ENCODE peak calls at places on chromosomes 6 and 20, in four cellular contexts. Y is cardiac septum, E is body of pancreas, F is AG08396. P is an unnamed sample.

GRCh38 chr6:14660767-14661166 is 543.2 kb downstream of the CD83 start:
- DNase-seq in Y (no peak), E (no peak), F (no peak), P (no peak)

GRCh38 chr6:12232339-12232738 is 57.8 kb upstream of the EDN1 start:
- DNase-seq in Y (no peak), E (no peak), F (no peak), P (no peak)

GRCh38 chr20:12594410-12595130 is 414.2 kb upstream of the SPTLC3 start:
- DNase-seq in Y (no peak), E (no peak), F (no peak), P (no peak)

GRCh38 chr6:161482517-161482903 is 208.6 kb upstream of the AGPAT4 start:
- DNase-seq in Y (no peak), E (no peak), F (no peak), P (peak; percentile 16)

GRCh38 chr20:18645196-18645745 is 57.4 kb downstream of the DTD1 start:
- DNase-seq in Y (no peak), E (no peak), F (no peak), P (no peak)

GRCh38 chr20:47464380-47465101 is 37.1 kb upstream of the NCOA3 start:
- DNase-seq in Y (no peak), E (peak; percentile 82), F (peak; percentile 67), P (peak; percentile 56)

GRCh38 chr6:126873351-126873750 is 245.1 kb upstream of the RSPO3 start:
- DNase-seq in Y (no peak), E (no peak), F (no peak), P (no peak)

GRCh38 chr6:109303149-109303548 is 79.1 kb downstream of the CD164 start:
- DNase-seq in Y (no peak), E (no peak), F (no peak), P (no peak)

GRCh38 chr20:34536798-34537394 is 20.7 kb downstream of the DYNLRB1 start:
- DNase-seq in Y (no peak), E (peak; percentile 72), F (no peak), P (peak; percentile 29)

GRCh38 chr6:164640946-164641345 is 668.5 kb downstream of the C6orf118 start:
- DNase-seq in Y (no peak), E (no peak), F (no peak), P (peak; percentile 76)

GRCh38 chr20:53950031-53950430 is 120.4 kb downstream of the BCAS1 start:
- DNase-seq in Y (no peak), E (no peak), F (no peak), P (no peak)

GRCh38 chr20:58019027-58019849 is 209.2 kb downstream of the ANKRD60 start:
- DNase-seq in Y (peak; percentile 59), E (no peak), F (peak; percentile 17), P (no peak)

GRCh38 chr6:136737343-136738177 is 54.7 kb downstream of the MAP3K5 start:
- DNase-seq in Y (no peak), E (peak; percentile 64), F (peak; percentile 38), P (no peak)

GRCh38 chr20:3227511-3227910 is 11.5 kb downstream of the SLC4A11 start:
- DNase-seq in Y (no peak), E (no peak), F (no peak), P (no peak)

GRCh38 chr6:99905209-99906106 is 88.6 kb downstream of the MCHR2 start:
- DNase-seq in Y (no peak), E (peak; percentile 59), F (peak; percentile 56), P (no peak)

GRCh38 chr6:132198040-132198439 is 203.2 kb downstream of the MOXD1 start:
- DNase-seq in Y (no peak), E (no peak), F (no peak), P (no peak)

GRCh38 chr20:45402946-45403345 is 5.1 kb upstream of the DBNDD2 start:
- DNase-seq in Y (no peak), E (no peak), F (peak; percentile 32), P (no peak)

GRCh38 chr6:91097316-91097878 is 510.5 kb upstream of the MAP3K7 start:
- DNase-seq in Y (no peak), E (no peak), F (no peak), P (no peak)

GRCh38 chr20:62381202-62381797 is 5.6 kb upstream of the RPS21 start:
- DNase-seq in Y (no peak), E (no peak), F (no peak), P (no peak)

GRCh38 chr6:93036835-93037234 is 382.5 kb downstream of the EPHA7 start:
- DNase-seq in Y (no peak), E (no peak), F (no peak), P (no peak)

GRCh38 chr6:39791311-39791710 is 865 bp upstream of the DAAM2 start:
- DNase-seq in Y (no peak), E (no peak), F (no peak), P (no peak)

GRCh38 chr6:140546640-140547039 is 1172.2 kb upstream of the CITED2 start:
- DNase-seq in Y (no peak), E (no peak), F (no peak), P (no peak)

GRCh38 chr6:8237668-8238067 is 135.3 kb upstream of the EEF1E1 start:
- DNase-seq in Y (no peak), E (no peak), F (no peak), P (no peak)

GRCh38 chr20:5000263-5001173 is 792 bp downstream of the SLC23A2 start:
- DNase-seq in Y (peak; percentile 81), E (peak; percentile 39), F (peak; percentile 63), P (peak; percentile 40)

GRCh38 chr6:30744054-30744805 is at the start of gene IER3:
- DNase-seq in Y (peak; percentile 97), E (peak; percentile 93), F (peak; percentile 86), P (peak; percentile 91)

GRCh38 chr6:153065222-153065621 is 62.7 kb upstream of the MTRF1L start:
- DNase-seq in Y (no peak), E (no peak), F (no peak), P (no peak)

GRCh38 chr6:2944405-2945068 is 26.8 kb downstream of the SERPINB6 start:
- DNase-seq in Y (no peak), E (no peak), F (no peak), P (no peak)

GRCh38 chr20:418858-419365 is 10.8 kb downstream of the RBCK1 start:
- DNase-seq in Y (no peak), E (no peak), F (no peak), P (no peak)

GRCh38 chr6:17045581-17046322 is 56.1 kb upstream of the STMND1 start:
- DNase-seq in Y (no peak), E (no peak), F (peak; percentile 48), P (no peak)

GRCh38 chr6:33417127-33417902 is 592 bp downstream of the CUTA start:
- DNase-seq in Y (no peak), E (no peak), F (peak; percentile 82), P (no peak)

GRCh38 chr6:81774542-81774941 is 22.1 kb upstream of the TENT5A start:
- DNase-seq in Y (no peak), E (peak; percentile 33), F (no peak), P (peak; percentile 33)

GRCh38 chr6:28384143-28384533 is 15.4 kb downstream of the ZSCAN12 start:
- DNase-seq in Y (no peak), E (no peak), F (no peak), P (no peak)

GRCh38 chr6:105804000-105804399 is 282.1 kb upstream of the PRDM1 start:
- DNase-seq in Y (no peak), E (no peak), F (no peak), P (no peak)

GRCh38 chr20:57061058-57061900 is 205.2 kb downstream of the BMP7 start:
- DNase-seq in Y (peak; percentile 49), E (no peak), F (no peak), P (no peak)

P was measured in mucosa of gallbladder.